ENCODE peak calls at places on chromosomes 2 and 18, in ten cellular contexts. Q is neural crest cell; W is nephron progenitor cell; I is glutamatergic neuron; Y is psoas muscle; D is CD4-positive, alpha-beta T cell; C is fibroblast of the aortic adventitia; K is cardiac muscle cell; S is heart right ventricle; M is GM13977. J is an unnamed sample.

GRCh38 chr2:168208652-168209051 is 38.7 kb downstream of the STK39 start:
- DNase-seq in Y (no peak), C (no peak), S (no peak), Q (no peak), W (no peak), K (no peak), M (no peak), D (no peak), I (no peak), J (no peak)

GRCh38 chr2:187687585-187687984 is 133.3 kb upstream of the TFPI start:
- DNase-seq in K (no peak), M (no peak), Y (no peak), S (no peak), W (no peak), C (no peak), D (no peak), Q (no peak), I (no peak), J (no peak)

GRCh38 chr2:120772261-120772660 is 36.6 kb downstream of the GLI2 start:
- DNase-seq in S (peak), Y (peak), D (no peak), W (no peak), K (no peak), C (no peak), M (no peak), I (peak), Q (no peak), J (no peak)

GRCh38 chr2:222298311-222299150 is at the start of gene PAX3:
- DNase-seq in W (peak), Y (peak), M (no peak), K (peak), D (no peak), C (no peak), I (peak), S (no peak), Q (peak), J (no peak)

GRCh38 chr2:189982777-189983394 is 79.6 kb downstream of the MSTN start:
- DNase-seq in D (no peak), Q (no peak), S (no peak), M (no peak), K (no peak), I (no peak), C (peak), Y (no peak), W (no peak), J (no peak)

GRCh38 chr2:235135990-235136561 is 184.3 kb downstream of the SH3BP4 start:
- DNase-seq in D (peak), Q (peak), M (peak), K (peak), Y (peak), W (peak), S (peak), I (peak), C (peak), J (peak)

GRCh38 chr2:47205576-47206141 is 50.6 kb upstream of the STPG4 start:
- DNase-seq in C (peak), K (peak), W (no peak), Y (no peak), S (peak), I (peak), Q (no peak), D (no peak), M (no peak), J (no peak)

GRCh38 chr2:98809116-98809515 is 78.2 kb upstream of the MGAT4A start:
- DNase-seq in D (no peak), M (no peak), W (no peak), S (no peak), K (no peak), Q (no peak), I (no peak), Y (no peak), C (no peak), J (no peak)

GRCh38 chr2:23944527-23944926 is 4.3 kb downstream of the UBXN2A start:
- DNase-seq in S (no peak), D (no peak), I (no peak), Y (no peak), W (no peak), Q (peak), C (no peak), M (no peak), K (no peak), J (no peak)

GRCh38 chr18:67672142-67672541 is 155.6 kb upstream of the DSEL start:
- DNase-seq in K (no peak), D (no peak), W (no peak), Y (no peak), S (no peak), C (peak), M (no peak), Q (no peak), I (no peak), J (no peak)

GRCh38 chr2:94861308-94862152 is 9.7 kb upstream of the TEKT4 start:
- DNase-seq in Y (no peak), I (peak), K (no peak), M (no peak), W (peak), Q (no peak), D (no peak), C (no peak), S (no peak), J (no peak)

GRCh38 chr18:53850918-53851317 is 373.6 kb downstream of the MBD2 start:
- DNase-seq in D (no peak), Q (no peak), C (no peak), W (no peak), M (no peak), K (no peak), Y (no peak), S (no peak), I (no peak), J (no peak)

GRCh38 chr2:70942900-70943871 is 7.5 kb downstream of the ATP6V1B1 start:
- DNase-seq in I (no peak), M (no peak), W (peak), Q (peak), C (peak), K (peak), D (no peak), S (no peak), Y (no peak), J (peak)

GRCh38 chr2:4358855-4359254 is 655.5 kb downstream of the DCDC2C start:
- DNase-seq in Y (no peak), W (no peak), C (no peak), M (no peak), I (no peak), S (no peak), D (no peak), K (no peak), Q (no peak), J (no peak)

GRCh38 chr2:159399716-159400525 is 113.4 kb upstream of the WDSUB1 start:
- DNase-seq in S (no peak), M (no peak), K (no peak), Y (no peak), Q (no peak), I (no peak), C (peak), D (no peak), W (no peak), J (no peak)

GRCh38 chr2:15601681-15602080 is 10.0 kb downstream of the DDX1 start:
- DNase-seq in D (no peak), Y (no peak), S (no peak), I (no peak), C (no peak), W (no peak), K (no peak), Q (no peak), M (no peak), J (no peak)

GRCh38 chr18:49744395-49744987 is 68.8 kb downstream of the ACAA2 start:
- DNase-seq in M (no peak), D (no peak), W (no peak), C (no peak), I (no peak), Y (no peak), K (no peak), S (no peak), Q (no peak), J (no peak)

GRCh38 chr2:189951791-189952535 is 110.6 kb downstream of the MSTN start:
- DNase-seq in S (no peak), W (no peak), Q (no peak), I (no peak), Y (no peak), M (no peak), K (no peak), D (no peak), C (no peak), J (no peak)

GRCh38 chr2:72917138-72917874 is at the start of gene EMX1:
- DNase-seq in M (peak), Q (peak), S (no peak), I (peak), Y (no peak), C (no peak), W (peak), K (peak), D (no peak), J (peak)

GRCh38 chr2:233076749-233077148 is 16.6 kb downstream of the INPP5D start:
- DNase-seq in K (no peak), C (no peak), M (no peak), Y (no peak), S (no peak), D (no peak), I (no peak), Q (no peak), W (no peak), J (no peak)

GRCh38 chr2:110679337-110679707 is 1.5 kb upstream of the BUB1 start:
- DNase-seq in Q (no peak), K (no peak), M (no peak), C (peak), S (no peak), Y (no peak), I (no peak), W (no peak), D (no peak), J (peak)

GRCh38 chr2:11505652-11506610 is 27.9 kb upstream of the GREB1 start:
- DNase-seq in I (no peak), Q (no peak), W (no peak), C (no peak), S (no peak), Y (no peak), M (no peak), K (no peak), D (no peak), J (no peak)

GRCh38 chr2:44753552-44754285 is 187.8 kb upstream of the SIX3 start:
- DNase-seq in M (no peak), D (no peak), W (no peak), C (peak), S (no peak), K (no peak), Y (no peak), I (no peak), Q (no peak), J (no peak)

GRCh38 chr2:25618676-25619075 is 54.7 kb downstream of the DTNB start:
- DNase-seq in Y (no peak), I (no peak), W (no peak), S (no peak), D (no peak), C (peak), M (no peak), K (no peak), Q (no peak), J (no peak)

GRCh38 chr2:61340242-61340641 is 130.6 kb downstream of the USP34 start:
- DNase-seq in Q (no peak), S (no peak), W (no peak), I (no peak), K (no peak), C (peak), M (no peak), Y (no peak), D (no peak), J (no peak)

GRCh38 chr2:70552501-70553333 is 909 bp downstream of the TGFA start:
- DNase-seq in W (peak), Q (no peak), C (no peak), S (no peak), M (no peak), I (peak), K (peak), D (peak), Y (no peak), J (no peak)

GRCh38 chr2:223970343-223971128 is 13.3 kb downstream of the MRPL44 start:
- DNase-seq in D (peak), C (peak), S (no peak), K (peak), W (peak), I (no peak), M (peak), Q (peak), Y (no peak), J (no peak)

GRCh38 chr2:150517951-150518680 is 30.6 kb upstream of the RND3 start:
- DNase-seq in D (no peak), I (no peak), Y (no peak), K (no peak), Q (no peak), C (peak), W (no peak), S (no peak), M (no peak), J (no peak)

GRCh38 chr2:73291093-73291460 is 2.3 kb downstream of the EGR4 start:
- DNase-seq in K (peak), Y (peak), S (peak), M (peak), C (peak), Q (peak), W (peak), D (peak), I (peak), J (peak)

GRCh38 chr2:106649306-106649705 is 162.1 kb downstream of the CD8B2 start:
- DNase-seq in W (no peak), S (no peak), K (no peak), C (no peak), D (no peak), Y (no peak), Q (no peak), M (no peak), I (no peak), J (no peak)

GRCh38 chr2:63192169-63192888 is 141.7 kb downstream of the OTX1 start:
- DNase-seq in W (no peak), Q (no peak), K (peak), M (no peak), S (no peak), I (no peak), Y (no peak), D (no peak), C (no peak), J (no peak)

GRCh38 chr2:82259551-82259950 is 1955.0 kb upstream of the LRRTM1 start:
- DNase-seq in K (no peak), S (no peak), W (no peak), D (no peak), C (no peak), M (no peak), Q (no peak), Y (no peak), I (no peak), J (no peak)

GRCh38 chr2:67567866-67568265 is 170.7 kb downstream of the ETAA1 start:
- DNase-seq in Y (no peak), S (no peak), I (no peak), K (no peak), W (no peak), M (no peak), Q (no peak), C (peak), D (no peak), J (no peak)

GRCh38 chr18:53796042-53796729 is 428.3 kb downstream of the MBD2 start:
- DNase-seq in I (no peak), K (no peak), Q (no peak), C (peak), Y (peak), S (no peak), W (no peak), M (peak), D (no peak), J (no peak)

GRCh38 chr2:20965221-20965620 is 78.7 kb downstream of the APOB start:
- DNase-seq in C (no peak), S (no peak), Q (no peak), K (no peak), D (no peak), Y (no peak), W (no peak), M (no peak), I (no peak), J (no peak)

GRCh38 chr2:144381716-144382115 is 138.2 kb downstream of the ZEB2 start:
- DNase-seq in I (no peak), Y (no peak), K (no peak), W (no peak), C (no peak), D (no peak), S (no peak), M (no peak), Q (no peak), J (no peak)

DNA sequence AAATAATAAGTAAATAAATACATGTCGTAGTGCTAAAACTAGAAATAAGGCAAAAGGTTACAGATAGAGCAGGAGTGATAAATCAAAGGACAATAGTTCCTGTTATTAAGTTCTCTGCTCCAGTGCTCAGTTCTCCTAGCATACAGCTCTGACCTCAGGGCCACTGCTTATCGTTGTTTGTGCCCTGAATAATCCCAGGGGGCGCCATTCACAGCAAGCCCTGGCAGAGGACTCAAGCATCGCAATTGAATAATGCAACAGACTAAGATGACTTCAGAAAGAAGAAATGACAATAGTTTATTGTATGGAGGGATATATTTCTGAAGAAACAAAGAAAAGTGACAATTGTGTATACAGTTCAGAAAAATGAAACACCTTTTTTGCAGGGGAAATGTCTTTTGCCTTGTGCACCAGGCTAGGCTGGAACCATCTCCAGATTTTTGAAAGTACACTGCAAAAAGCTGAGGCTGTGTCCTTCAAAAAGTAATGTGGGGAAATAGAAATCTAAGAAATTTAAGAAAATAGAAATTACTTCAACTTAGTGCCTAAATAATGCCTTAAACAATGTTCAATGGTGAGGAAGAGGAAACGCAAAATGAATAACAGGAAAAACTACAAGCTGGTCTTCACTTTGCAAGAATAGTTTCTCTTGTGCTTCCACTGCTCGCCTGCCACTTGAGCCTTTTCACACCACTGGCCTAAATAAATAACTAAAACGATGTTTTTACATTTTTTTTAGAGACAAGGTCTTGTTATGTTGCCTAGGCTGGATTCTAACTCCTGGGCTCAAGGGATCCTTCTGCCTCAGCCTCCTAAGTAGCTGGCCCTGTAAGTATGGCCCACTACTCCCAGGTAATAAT is 19.0 kb upstream of the CCNYL1 start:
- DNase-seq in Y (no peak), I (peak), D (peak), C (no peak), K (peak), W (peak), Q (peak), M (peak), S (no peak), J (peak)
- TF ChIP-seq CTCF in Y (peak), I (peak), D (peak), C (peak), K (peak), W (peak), Q (peak), M (peak), S (peak), J (peak)

DNA sequence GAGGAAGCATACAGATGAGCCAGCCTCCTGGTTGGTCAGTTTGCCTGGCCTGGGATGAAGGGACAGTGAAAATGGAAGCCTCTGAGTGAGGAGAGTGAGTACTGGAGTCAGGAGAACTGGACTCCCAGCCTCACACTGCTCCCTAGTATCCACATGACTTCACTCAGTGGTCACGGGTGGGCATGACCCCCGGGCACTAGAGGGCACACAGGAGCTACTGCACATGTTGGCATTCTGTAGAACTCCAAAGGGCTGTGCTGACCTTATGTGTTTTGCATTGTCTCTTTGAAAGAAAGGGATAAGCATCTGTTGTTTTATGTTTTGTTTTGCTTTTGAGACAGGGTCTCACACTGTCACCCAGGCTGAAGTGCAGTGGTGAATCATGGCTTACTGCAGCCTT is 23.7 kb downstream of the NCAPH start:
- DNase-seq in I (no peak), M (no peak), Y (no peak), K (no peak), C (no peak), D (peak), Q (no peak), W (no peak), S (peak), J (no peak)
- TF ChIP-seq CTCF in I (no peak), M (peak), Y (peak), K (peak), C (peak), D (peak), Q (no peak), W (no peak), S (peak), J (no peak)

DNA sequence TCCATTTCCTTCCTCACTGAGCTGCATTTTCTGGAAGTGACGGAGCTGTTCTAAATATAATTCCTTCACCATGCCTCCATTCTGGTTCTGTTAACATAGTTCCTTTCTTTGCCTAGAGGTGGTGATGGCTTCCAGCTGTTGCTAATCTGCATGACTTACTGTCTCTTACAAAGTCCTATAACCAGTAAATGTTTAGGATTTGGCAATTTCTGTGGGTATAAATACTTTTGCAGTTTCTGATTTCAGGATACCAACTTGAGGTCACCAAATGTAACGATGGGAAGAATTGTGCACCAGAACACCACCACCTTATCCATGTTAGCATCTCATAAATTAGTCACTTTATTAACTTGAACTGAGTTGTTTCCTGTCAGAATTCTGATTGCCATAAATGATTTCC is 101.8 kb upstream of the FN1 start:
- DNase-seq in K (peak), C (peak), Q (no peak), S (no peak), D (no peak), I (no peak), M (no peak), Y (no peak), W (no peak), J (no peak)
- TF ChIP-seq CTCF in K (no peak), C (no peak), Q (no peak), S (no peak), D (no peak), I (no peak), M (no peak), Y (no peak), W (no peak), J (no peak)

DNA sequence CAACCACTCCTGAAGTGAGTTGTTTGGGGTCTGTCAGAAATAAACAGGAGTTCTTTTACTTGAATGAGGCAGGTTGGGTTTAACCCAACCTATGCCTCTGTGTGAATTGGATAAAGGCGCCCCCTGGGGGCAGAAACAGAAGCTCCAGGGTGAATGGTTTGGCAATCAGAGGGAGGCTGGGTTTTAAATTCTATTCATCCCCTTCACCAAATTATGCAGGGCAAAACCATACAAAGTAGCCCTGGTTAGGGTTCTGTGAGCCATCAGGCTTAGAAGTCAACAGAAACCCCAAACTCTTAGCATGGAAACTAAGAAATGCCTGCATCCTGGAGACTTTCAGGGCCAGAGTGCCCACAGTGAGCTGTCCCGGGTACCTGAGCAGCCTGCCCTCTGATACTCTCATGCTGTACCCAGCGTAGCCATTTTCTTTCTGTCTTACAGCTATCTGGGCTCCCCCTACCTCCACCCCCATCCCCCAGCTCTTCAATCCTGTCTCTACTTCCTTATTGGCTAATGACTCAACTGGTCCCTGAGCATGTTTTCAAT is 241.5 kb downstream of the ICOS start:
- DNase-seq in Y (peak), M (peak), S (peak), I (peak), W (peak), C (peak), Q (peak), K (peak), D (peak), J (no peak)
- TF ChIP-seq CTCF in Y (peak), M (peak), S (peak), I (peak), W (peak), C (peak), Q (peak), K (peak), D (peak), J (peak)

GRCh38 chr2:137888845-137889244 is 75.4 kb upstream of the HNMT start:
- DNase-seq in C (peak), Q (peak), Y (no peak), S (peak), I (peak), M (no peak), W (peak), D (no peak), K (peak), J (no peak)
- TF ChIP-seq CTCF in C (peak), Q (peak), Y (peak), S (peak), I (peak), M (peak), W (peak), D (no peak), K (peak), J (no peak)

GRCh38 chr2:28168376-28168775 is 224.3 kb upstream of the FOSL2 start:
- DNase-seq in K (no peak), Q (no peak), W (no peak), Y (no peak), S (no peak), C (no peak), D (no peak), M (no peak), I (no peak), J (no peak)
- TF ChIP-seq CTCF in K (no peak), Q (no peak), W (no peak), Y (no peak), S (no peak), C (no peak), D (no peak), M (no peak), I (no peak), J (no peak)

J was measured in B cell.